ENCODE peak calls at places on chromosomes 5 and 9, in six cellular contexts. O is neural progenitor cell; W is IMR-90; M is epithelial cell of prostate; D is brain microvascular endothelial cell; N is naive thymus-derived CD4-positive, alpha-beta T cell. P is an unnamed sample.

GRCh38 chr9:76203373-76203772 is 190.9 kb downstream of the RFK start:
- DNase-seq in W (no peak), O (no peak), M (no peak), N (no peak), D (no peak), P (no peak)

GRCh38 chr5:1915316-1915715 is 32.6 kb upstream of the IRX4 start:
- DNase-seq in D (no peak), W (no peak), N (no peak), O (no peak), M (no peak), P (no peak)

GRCh38 chr5:144368556-144368955 is 197.9 kb downstream of the KCTD16 start:
- DNase-seq in N (no peak), D (no peak), W (peak), O (no peak), M (no peak), P (no peak)

GRCh38 chr5:144150996-144151395 is 19.5 kb downstream of the YIPF5 start:
- DNase-seq in M (no peak), W (peak), D (peak), N (no peak), O (no peak), P (no peak)

GRCh38 chr5:10555134-10555733 is 8.6 kb upstream of the ANKRD33B start:
- DNase-seq in N (no peak), D (peak), M (no peak), W (peak), O (no peak), P (no peak)

GRCh38 chr9:127876764-127877562 is 512 bp downstream of the AK1 start:
- DNase-seq in N (no peak), W (no peak), M (no peak), D (no peak), O (no peak), P (no peak)

GRCh38 chr9:135051316-135052038 is 36.0 kb upstream of the OLFM1 start:
- DNase-seq in N (no peak), M (no peak), D (no peak), O (no peak), W (no peak), P (no peak)

GRCh38 chr5:177362102-177362868 is 4.6 kb downstream of the RGS14 start:
- DNase-seq in W (no peak), N (no peak), D (no peak), M (no peak), O (no peak), P (no peak)

GRCh38 chr5:120464627-120465280 is 654 bp downstream of the PRR16 start:
- DNase-seq in O (peak), N (no peak), M (no peak), W (peak), D (peak), P (no peak)

GRCh38 chr5:116575635-116576042 is 1.0 kb upstream of the SEMA6A start:
- DNase-seq in N (no peak), M (no peak), D (no peak), W (no peak), O (peak), P (no peak)

GRCh38 chr9:95091574-95091970 is 225.9 kb downstream of the FANCC start:
- DNase-seq in D (peak), N (no peak), M (no peak), W (peak), O (no peak), P (no peak)

GRCh38 chr5:149133795-149134777 is 7.2 kb upstream of the ABLIM3 start:
- DNase-seq in W (peak), D (peak), M (no peak), O (no peak), N (no peak), P (no peak)

GRCh38 chr5:134070648-134070978 is 43.9 kb upstream of the TCF7 start:
- DNase-seq in O (no peak), N (no peak), M (peak), W (peak), D (peak), P (no peak)

GRCh38 chr5:134072471-134073220 is 41.8 kb upstream of the TCF7 start:
- DNase-seq in N (no peak), M (no peak), D (no peak), O (no peak), W (no peak), P (no peak)

GRCh38 chr5:134070979-134071849 is 43.3 kb upstream of the TCF7 start:
- DNase-seq in N (no peak), W (no peak), M (no peak), O (peak), D (no peak), P (peak)

GRCh38 chr5:134073404-134073803 is 41.1 kb upstream of the TCF7 start:
- DNase-seq in N (no peak), W (peak), D (peak), O (no peak), M (no peak), P (no peak)

GRCh38 chr5:134071850-134072207 is 42.7 kb upstream of the TCF7 start:
- DNase-seq in M (no peak), W (no peak), O (no peak), D (no peak), N (no peak), P (no peak)
- H3K27ac ChIP-seq in M (no peak), W (no peak), O (no peak), D (no peak), N (peak), P (no peak)

DNA sequence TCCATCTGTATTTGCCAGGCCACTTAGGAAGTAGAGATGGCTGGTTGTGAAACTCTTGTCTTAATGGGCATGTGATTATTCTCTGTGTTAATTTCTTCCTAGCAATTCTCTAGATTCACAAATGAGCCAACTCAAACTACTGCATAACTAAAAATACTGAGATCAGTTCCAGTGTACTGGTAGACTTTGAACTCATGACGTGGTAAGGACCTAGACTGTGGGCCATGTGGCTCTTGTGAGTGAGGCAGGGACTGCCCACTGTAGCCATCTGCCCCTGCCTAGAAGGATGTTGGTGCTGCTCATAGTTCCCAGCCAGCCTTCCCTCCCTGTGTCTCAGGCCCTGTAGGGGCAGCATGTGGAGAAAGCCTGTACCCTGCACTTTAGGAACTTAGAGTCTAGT is 47.4 kb downstream of the CYSTM1 start:
- DNase-seq in O (no peak), M (no peak), N (no peak), W (no peak), D (no peak), P (no peak)
- H3K27ac ChIP-seq in O (no peak), M (no peak), N (no peak), W (no peak), D (no peak), P (no peak)

GRCh38 chr9:72524820-72525539 is 3.6 kb downstream of the TMC1 start:
- DNase-seq in M (peak), D (peak), O (peak), W (peak), N (no peak), P (no peak)

GRCh38 chr9:72529531-72529930 is 8.1 kb downstream of the TMC1 start:
- DNase-seq in D (no peak), N (no peak), M (no peak), O (no peak), W (no peak), P (no peak)

GRCh38 chr9:72527801-72528195 is 6.4 kb downstream of the TMC1 start:
- DNase-seq in W (no peak), M (no peak), N (no peak), D (no peak), O (no peak), P (no peak)

DNA sequence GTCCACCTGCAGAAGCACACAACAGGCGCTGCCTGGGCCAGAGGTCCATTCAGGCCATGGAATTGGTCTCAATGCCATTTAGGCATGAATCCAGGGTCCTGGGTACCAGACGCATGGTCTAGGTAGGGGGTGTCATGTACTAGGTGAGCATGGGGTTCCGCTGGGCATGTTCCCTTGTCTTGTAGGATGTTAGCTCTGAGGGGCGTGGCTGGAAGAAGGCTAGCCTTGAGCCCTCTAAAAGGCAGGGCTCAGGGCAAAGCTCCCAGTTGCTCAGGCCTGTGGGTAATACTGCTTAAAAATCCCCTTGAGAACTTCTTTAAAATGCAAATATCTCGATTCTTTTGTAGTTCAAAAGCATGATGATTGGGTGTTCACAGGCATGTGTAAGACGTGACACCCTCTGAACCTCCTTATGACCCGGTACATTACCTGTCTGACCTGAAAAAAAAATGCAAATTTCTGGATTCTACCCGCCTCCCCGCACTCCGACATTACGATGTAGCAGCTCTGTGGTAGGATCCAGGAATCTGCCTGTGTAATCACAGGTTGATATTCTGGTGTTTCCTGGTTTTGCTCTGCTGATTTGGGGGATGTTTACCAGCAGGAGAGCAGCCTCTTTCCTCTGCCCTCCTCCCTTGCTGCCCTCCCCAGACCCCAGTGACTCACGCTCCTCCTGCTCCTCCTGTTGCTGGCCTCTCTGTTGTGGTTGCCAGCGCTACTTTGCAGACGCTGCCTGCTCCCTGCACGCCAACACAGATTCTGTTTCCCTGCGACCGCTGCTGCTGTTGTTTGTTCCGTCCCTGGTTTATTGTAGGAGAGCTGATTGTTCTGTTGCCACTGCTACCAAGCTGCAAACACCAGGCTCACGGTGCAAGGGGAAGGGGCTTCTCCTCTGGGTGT is 5.7 kb downstream of the TMC1 start:
- DNase-seq in M (peak), O (peak), N (peak), D (peak), W (peak), P (peak)
- H3K27ac ChIP-seq in M (peak), O (peak), N (peak), D (peak), W (peak), P (peak)

GRCh38 chr9:130823435-130823834 is 11.6 kb upstream of the ABL1 start:
- DNase-seq in M (no peak), N (no peak), D (peak), O (no peak), W (peak), P (no peak)

GRCh38 chr9:130824616-130825015 is 10.4 kb upstream of the ABL1 start:
- DNase-seq in D (no peak), N (no peak), O (no peak), M (no peak), W (no peak), P (no peak)

GRCh38 chr9:130824079-130824478 is 11.0 kb upstream of the ABL1 start:
- DNase-seq in M (no peak), D (no peak), N (no peak), W (no peak), O (no peak), P (no peak)

GRCh38 chr9:130825809-130826208 is 9.2 kb upstream of the ABL1 start:
- DNase-seq in O (no peak), M (no peak), N (no peak), W (no peak), D (no peak), P (no peak)

DNA sequence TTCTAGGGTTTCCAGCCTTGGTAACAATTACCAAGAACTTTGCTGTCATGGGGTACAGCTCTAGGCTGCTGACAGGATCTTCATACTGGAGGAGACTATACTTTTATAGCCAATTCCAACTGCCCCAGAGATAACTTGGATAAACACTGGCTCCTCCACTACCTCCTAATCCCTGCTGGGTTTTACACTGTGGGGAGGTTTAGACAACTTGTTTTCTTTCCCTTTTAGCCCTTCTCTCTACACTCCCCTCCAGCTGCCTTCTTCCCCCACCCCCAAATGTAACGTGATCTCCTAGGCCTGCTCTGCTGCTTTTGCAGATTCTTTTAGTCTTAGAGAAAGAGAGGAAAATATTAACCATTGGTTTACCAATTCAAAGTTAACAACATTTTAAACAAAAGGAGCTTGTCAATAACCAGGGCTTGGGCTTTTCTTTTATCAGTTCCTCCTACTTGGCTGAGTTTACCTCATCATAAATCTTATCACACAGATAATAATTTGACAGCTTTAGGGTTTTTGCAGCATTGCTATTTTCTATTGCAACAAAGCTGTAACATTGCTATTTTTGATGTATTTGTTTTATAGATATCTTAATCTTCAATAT is 9.9 kb upstream of the ABL1 start:
- DNase-seq in N (no peak), O (peak), D (peak), M (no peak), W (peak), P (no peak)
- H3K27ac ChIP-seq in N (no peak), O (peak), D (peak), M (no peak), W (peak), P (no peak)

DNA sequence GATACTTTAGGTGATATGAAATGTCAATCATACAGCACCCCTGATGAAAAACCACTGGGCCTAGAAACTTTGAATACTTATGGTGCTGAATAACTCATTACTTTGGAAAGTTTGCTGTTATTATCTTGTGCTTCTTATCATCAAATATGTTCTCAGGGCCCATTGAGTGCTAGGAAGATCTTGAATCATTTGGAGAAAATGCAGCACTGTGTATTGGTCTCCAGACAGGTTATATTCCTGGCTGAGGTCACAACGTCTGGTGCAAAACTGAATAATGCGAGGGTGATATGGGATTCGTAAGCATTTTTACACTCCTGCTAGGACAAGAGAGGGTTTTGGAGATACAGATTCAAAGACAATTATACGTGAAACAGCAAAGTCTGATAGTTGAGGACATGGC is 249.4 kb upstream of the TNC start:
- DNase-seq in W (no peak), N (no peak), O (no peak), D (no peak), M (no peak), P (no peak)
- H3K27ac ChIP-seq in W (no peak), N (no peak), O (no peak), D (peak), M (peak), P (no peak)

GRCh38 chr5:157516626-157517325 is 56.8 kb downstream of the NIPAL4 start:
- DNase-seq in W (peak), D (peak), N (no peak), O (no peak), M (no peak), P (no peak)
- H3K27ac ChIP-seq in W (peak), D (peak), N (no peak), O (no peak), M (no peak), P (no peak)

GRCh38 chr9:37983381-37984067 is 79.6 kb upstream of the SLC25A51 start:
- DNase-seq in W (no peak), N (no peak), M (no peak), O (no peak), D (no peak), P (no peak)
- H3K27ac ChIP-seq in W (no peak), N (no peak), M (no peak), O (no peak), D (no peak), P (no peak)

DNA sequence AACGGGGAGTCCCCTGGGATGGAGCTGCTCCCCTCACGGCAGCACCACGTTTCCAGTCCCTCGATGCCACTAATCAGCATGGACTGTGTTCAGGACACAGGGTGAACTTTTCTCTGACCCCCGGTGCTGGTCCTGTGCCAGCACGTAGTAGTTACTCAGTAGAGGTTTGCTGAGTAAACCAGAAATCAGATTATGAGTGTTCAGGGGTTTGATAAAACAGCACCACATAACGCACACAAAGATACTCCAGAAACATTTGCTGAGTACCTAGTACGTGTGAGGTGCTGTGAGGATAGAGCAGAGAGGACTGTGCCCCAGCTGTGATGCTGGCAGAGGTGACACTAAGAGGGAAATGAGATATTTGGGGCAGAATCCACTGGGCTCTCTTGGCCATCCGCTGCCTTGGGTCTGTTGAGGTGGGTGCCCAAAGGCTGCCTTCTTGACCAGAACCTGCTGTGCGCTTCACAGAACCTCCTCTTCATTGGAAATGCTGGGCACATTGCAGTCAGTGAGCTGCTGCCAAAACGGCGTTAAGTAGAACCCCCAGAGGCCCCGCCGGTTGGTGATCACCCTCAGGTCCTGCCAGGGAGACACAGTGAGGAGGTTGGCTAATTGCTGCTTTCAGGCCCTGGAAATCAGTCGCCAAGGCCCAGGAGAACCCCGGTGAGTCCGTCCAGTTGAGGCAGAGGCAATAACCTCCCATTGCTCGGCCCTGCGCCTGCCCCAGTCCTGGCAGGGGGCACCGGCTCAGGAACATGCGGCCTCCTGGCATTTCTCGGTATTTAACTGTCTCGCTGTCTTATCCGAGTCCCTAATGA is 49.4 kb downstream of the NEURL1B start:
- DNase-seq in O (no peak), W (no peak), M (no peak), D (no peak), N (no peak), P (no peak)
- H3K27ac ChIP-seq in O (no peak), W (no peak), M (no peak), D (no peak), N (no peak), P (no peak)

GRCh38 chr5:174446446-174446845 is 277.9 kb upstream of the MSX2 start:
- DNase-seq in W (no peak), O (no peak), D (no peak), M (no peak), N (no peak), P (no peak)

GRCh38 chr5:174446988-174447387 is 277.4 kb upstream of the MSX2 start:
- DNase-seq in M (no peak), O (no peak), N (no peak), D (no peak), W (peak), P (no peak)

GRCh38 chr5:174448041-174448440 is 276.3 kb upstream of the MSX2 start:
- DNase-seq in N (no peak), D (no peak), O (no peak), W (no peak), M (no peak), P (no peak)

GRCh38 chr5:174448662-174449061 is 275.7 kb upstream of the MSX2 start:
- DNase-seq in N (no peak), W (peak), D (peak), M (no peak), O (no peak), P (no peak)

DNA sequence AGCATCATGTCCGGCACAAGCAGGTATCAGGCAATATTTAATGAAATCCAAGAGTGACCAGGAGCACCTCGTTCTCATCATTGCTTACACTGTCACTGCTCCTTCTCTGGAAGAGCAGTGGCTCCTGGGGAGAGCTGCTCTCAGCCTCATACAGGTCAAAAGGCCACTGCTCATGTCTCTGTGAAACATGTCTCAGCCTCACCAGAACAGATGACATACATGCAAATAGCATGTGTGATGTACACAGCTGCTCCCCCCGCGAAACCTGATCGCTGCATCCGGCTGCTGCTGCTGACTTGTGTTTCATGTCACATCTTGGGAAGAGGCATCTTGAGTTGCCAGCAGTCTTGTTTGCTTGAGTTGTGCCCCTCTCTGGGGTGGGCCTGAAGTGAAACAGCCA is 279.6 kb upstream of the MSX2 start:
- DNase-seq in M (no peak), N (no peak), O (no peak), D (no peak), W (no peak), P (no peak)
- H3K27ac ChIP-seq in M (no peak), N (no peak), O (no peak), D (no peak), W (no peak), P (no peak)

GRCh38 chr9:3281399-3281798 is 244.4 kb downstream of the RFX3 start:
- DNase-seq in M (no peak), D (no peak), O (no peak), N (no peak), W (no peak), P (no peak)

GRCh38 chr9:3288686-3289085 is 237.1 kb downstream of the RFX3 start:
- DNase-seq in O (no peak), N (no peak), D (no peak), W (no peak), M (no peak), P (no peak)

GRCh38 chr9:3290231-3290840 is 235.5 kb downstream of the RFX3 start:
- DNase-seq in O (peak), W (no peak), D (no peak), N (no peak), M (no peak), P (no peak)

GRCh38 chr9:3282365-3282764 is 243.4 kb downstream of the RFX3 start:
- DNase-seq in N (no peak), D (no peak), O (no peak), M (no peak), W (no peak), P (no peak)

GRCh38 chr9:3285365-3286161 is 240.2 kb downstream of the RFX3 start:
- DNase-seq in O (no peak), W (peak), M (no peak), N (no peak), D (no peak), P (no peak)
- H3K27ac ChIP-seq in O (no peak), W (no peak), M (no peak), N (no peak), D (no peak), P (no peak)